ENCODE peak calls at places on chromosomes 1 and 21, in nine cellular contexts. One of them, this sample, is unnamed.

GRCh38 chr1:12486401-12487005 is 131.5 kb downstream of the DHRS3 start:
- DNase-seq in central memory CD4-positive, alpha-beta T cell: no peak
- DNase-seq in head of caudate nucleus: no peak
- DNase-seq in germinal center: no peak
- DNase-seq in EL: peak; percentile 42
- DNase-seq in HEK293T: no peak
- DNase-seq in Right ventricle myocardium inferior: peak; percentile 81
- DNase-seq in mammary epithelial cell: no peak
- DNase-seq in NCI-H1694: no peak
- DNase-seq in this sample: no peak

GRCh38 chr1:36083635-36084501 is at the start of gene TEKT2:
- DNase-seq in central memory CD4-positive, alpha-beta T cell: no peak
- DNase-seq in head of caudate nucleus: peak; percentile 72
- DNase-seq in germinal center: peak; percentile 34
- DNase-seq in EL: peak; percentile 29
- DNase-seq in HEK293T: peak; percentile 39
- DNase-seq in Right ventricle myocardium inferior: no peak
- DNase-seq in mammary epithelial cell: no peak
- DNase-seq in NCI-H1694: peak; percentile 34
- DNase-seq in this sample: no peak

GRCh38 chr1:41024953-41025352 is 3.4 kb upstream of the SLFNL1 start:
- DNase-seq in central memory CD4-positive, alpha-beta T cell: no peak
- DNase-seq in head of caudate nucleus: no peak
- DNase-seq in germinal center: no peak
- DNase-seq in EL: no peak
- DNase-seq in HEK293T: no peak
- DNase-seq in Right ventricle myocardium inferior: no peak
- DNase-seq in mammary epithelial cell: no peak
- DNase-seq in NCI-H1694: no peak
- DNase-seq in this sample: no peak

GRCh38 chr21:32424674-32425073 is 12.2 kb downstream of the EVA1C start:
- DNase-seq in central memory CD4-positive, alpha-beta T cell: no peak
- DNase-seq in head of caudate nucleus: no peak
- DNase-seq in germinal center: no peak
- DNase-seq in EL: peak; percentile 28
- DNase-seq in HEK293T: no peak
- DNase-seq in Right ventricle myocardium inferior: no peak
- DNase-seq in mammary epithelial cell: no peak
- DNase-seq in NCI-H1694: no peak
- DNase-seq in this sample: no peak

GRCh38 chr1:89847191-89847729 is 26.4 kb downstream of the LRRC8D start:
- DNase-seq in central memory CD4-positive, alpha-beta T cell: no peak
- DNase-seq in head of caudate nucleus: no peak
- DNase-seq in germinal center: no peak
- DNase-seq in EL: no peak
- DNase-seq in HEK293T: no peak
- DNase-seq in Right ventricle myocardium inferior: no peak
- DNase-seq in mammary epithelial cell: no peak
- DNase-seq in NCI-H1694: no peak
- DNase-seq in this sample: no peak

GRCh38 chr1:198529414-198529813 is 11.1 kb downstream of the ATP6V1G3 start:
- DNase-seq in central memory CD4-positive, alpha-beta T cell: no peak
- DNase-seq in head of caudate nucleus: no peak
- DNase-seq in germinal center: no peak
- DNase-seq in EL: peak; percentile 78
- DNase-seq in HEK293T: no peak
- DNase-seq in Right ventricle myocardium inferior: no peak
- DNase-seq in mammary epithelial cell: no peak
- DNase-seq in NCI-H1694: peak; percentile 18
- DNase-seq in this sample: no peak

GRCh38 chr1:106571109-106571508 is 485.4 kb upstream of the PRMT6 start:
- DNase-seq in central memory CD4-positive, alpha-beta T cell: no peak
- DNase-seq in head of caudate nucleus: no peak
- DNase-seq in germinal center: no peak
- DNase-seq in EL: no peak
- DNase-seq in HEK293T: no peak
- DNase-seq in Right ventricle myocardium inferior: no peak
- DNase-seq in mammary epithelial cell: no peak
- DNase-seq in NCI-H1694: no peak
- DNase-seq in this sample: no peak

GRCh38 chr1:24910751-24911650 is 19.1 kb downstream of the RUNX3 start:
- DNase-seq in central memory CD4-positive, alpha-beta T cell: peak; percentile 86
- DNase-seq in head of caudate nucleus: no peak
- DNase-seq in germinal center: no peak
- DNase-seq in EL: no peak
- DNase-seq in HEK293T: no peak
- DNase-seq in Right ventricle myocardium inferior: no peak
- DNase-seq in mammary epithelial cell: no peak
- DNase-seq in NCI-H1694: no peak
- DNase-seq in this sample: peak; percentile 71

GRCh38 chr1:227788279-227789041 is 27.0 kb upstream of the PRSS38 start:
- DNase-seq in central memory CD4-positive, alpha-beta T cell: peak; percentile 73
- DNase-seq in head of caudate nucleus: no peak
- DNase-seq in germinal center: no peak
- DNase-seq in EL: peak; percentile 67
- DNase-seq in HEK293T: peak; percentile 85
- DNase-seq in Right ventricle myocardium inferior: peak; percentile 90
- DNase-seq in mammary epithelial cell: peak; percentile 68
- DNase-seq in NCI-H1694: peak; percentile 61
- DNase-seq in this sample: no peak

GRCh38 chr1:21865943-21866628 is 54.0 kb downstream of the LDLRAD2 start:
- DNase-seq in central memory CD4-positive, alpha-beta T cell: no peak
- DNase-seq in head of caudate nucleus: no peak
- DNase-seq in germinal center: peak; percentile 35
- DNase-seq in EL: no peak
- DNase-seq in HEK293T: peak; percentile 42
- DNase-seq in Right ventricle myocardium inferior: no peak
- DNase-seq in mammary epithelial cell: no peak
- DNase-seq in NCI-H1694: no peak
- DNase-seq in this sample: no peak

GRCh38 chr1:37481289-37482003 is 7.1 kb downstream of the ZC3H12A start:
- DNase-seq in central memory CD4-positive, alpha-beta T cell: no peak
- DNase-seq in head of caudate nucleus: no peak
- DNase-seq in germinal center: no peak
- DNase-seq in EL: no peak
- DNase-seq in HEK293T: no peak
- DNase-seq in Right ventricle myocardium inferior: peak; percentile 56
- DNase-seq in mammary epithelial cell: no peak
- DNase-seq in NCI-H1694: no peak
- DNase-seq in this sample: no peak

GRCh38 chr1:19925342-19926070 is 2.1 kb upstream of the PLA2G2E start:
- DNase-seq in central memory CD4-positive, alpha-beta T cell: no peak
- DNase-seq in head of caudate nucleus: no peak
- DNase-seq in germinal center: no peak
- DNase-seq in EL: no peak
- DNase-seq in HEK293T: no peak
- DNase-seq in Right ventricle myocardium inferior: no peak
- DNase-seq in mammary epithelial cell: peak; percentile 99
- DNase-seq in NCI-H1694: no peak
- DNase-seq in this sample: no peak

GRCh38 chr1:119674110-119674509 is 26.0 kb upstream of the ZNF697 start:
- DNase-seq in central memory CD4-positive, alpha-beta T cell: no peak
- DNase-seq in head of caudate nucleus: no peak
- DNase-seq in germinal center: no peak
- DNase-seq in EL: peak; percentile 85
- DNase-seq in HEK293T: no peak
- DNase-seq in Right ventricle myocardium inferior: no peak
- DNase-seq in mammary epithelial cell: peak; percentile 94
- DNase-seq in NCI-H1694: no peak
- DNase-seq in this sample: no peak

GRCh38 chr1:216183427-216183826 is 239.8 kb downstream of the USH2A start:
- DNase-seq in central memory CD4-positive, alpha-beta T cell: no peak
- DNase-seq in head of caudate nucleus: no peak
- DNase-seq in germinal center: no peak
- DNase-seq in EL: peak; percentile 70
- DNase-seq in HEK293T: peak; percentile 27
- DNase-seq in Right ventricle myocardium inferior: no peak
- DNase-seq in mammary epithelial cell: no peak
- DNase-seq in NCI-H1694: peak; percentile 96
- DNase-seq in this sample: no peak

GRCh38 chr1:59005491-59006308 is 221.9 kb upstream of the JUN start:
- DNase-seq in central memory CD4-positive, alpha-beta T cell: no peak
- DNase-seq in head of caudate nucleus: no peak
- DNase-seq in germinal center: no peak
- DNase-seq in EL: no peak
- DNase-seq in HEK293T: no peak
- DNase-seq in Right ventricle myocardium inferior: no peak
- DNase-seq in mammary epithelial cell: no peak
- DNase-seq in NCI-H1694: no peak
- DNase-seq in this sample: no peak

GRCh38 chr1:42369471-42369870 is 11.1 kb upstream of the RIMKLA start:
- DNase-seq in central memory CD4-positive, alpha-beta T cell: no peak
- DNase-seq in head of caudate nucleus: no peak
- DNase-seq in germinal center: no peak
- DNase-seq in EL: no peak
- DNase-seq in HEK293T: no peak
- DNase-seq in Right ventricle myocardium inferior: no peak
- DNase-seq in mammary epithelial cell: no peak
- DNase-seq in NCI-H1694: no peak
- DNase-seq in this sample: no peak

GRCh38 chr21:32726742-32727477 is 903 bp downstream of the SYNJ1 start:
- DNase-seq in central memory CD4-positive, alpha-beta T cell: peak; percentile 13
- DNase-seq in head of caudate nucleus: peak; percentile 51
- DNase-seq in germinal center: peak; percentile 17
- DNase-seq in EL: peak; percentile 47
- DNase-seq in HEK293T: peak; percentile 58
- DNase-seq in Right ventricle myocardium inferior: no peak
- DNase-seq in mammary epithelial cell: peak; percentile 29
- DNase-seq in NCI-H1694: peak; percentile 21
- DNase-seq in this sample: no peak

GRCh38 chr1:208000504-208000903 is 89.6 kb upstream of the CD34 start:
- DNase-seq in central memory CD4-positive, alpha-beta T cell: no peak
- DNase-seq in head of caudate nucleus: no peak
- DNase-seq in germinal center: no peak
- DNase-seq in EL: no peak
- DNase-seq in HEK293T: no peak
- DNase-seq in Right ventricle myocardium inferior: no peak
- DNase-seq in mammary epithelial cell: no peak
- DNase-seq in NCI-H1694: no peak
- DNase-seq in this sample: no peak

GRCh38 chr1:43358121-43358745 is 548 bp upstream of the CDC20 start:
- DNase-seq in central memory CD4-positive, alpha-beta T cell: peak; percentile 14
- DNase-seq in head of caudate nucleus: no peak
- DNase-seq in germinal center: peak; percentile 23
- DNase-seq in EL: no peak
- DNase-seq in HEK293T: no peak
- DNase-seq in Right ventricle myocardium inferior: no peak
- DNase-seq in mammary epithelial cell: no peak
- DNase-seq in NCI-H1694: peak; percentile 32
- DNase-seq in this sample: no peak

GRCh38 chr21:46001821-46002681 is 20.5 kb downstream of the COL6A1 start:
- DNase-seq in central memory CD4-positive, alpha-beta T cell: no peak
- DNase-seq in head of caudate nucleus: no peak
- DNase-seq in germinal center: no peak
- DNase-seq in EL: no peak
- DNase-seq in HEK293T: no peak
- DNase-seq in Right ventricle myocardium inferior: no peak
- DNase-seq in mammary epithelial cell: no peak
- DNase-seq in NCI-H1694: no peak
- DNase-seq in this sample: no peak

GRCh38 chr1:116711061-116711582 is 43.1 kb upstream of the CD2 start:
- DNase-seq in central memory CD4-positive, alpha-beta T cell: no peak
- DNase-seq in head of caudate nucleus: peak; percentile 39
- DNase-seq in germinal center: no peak
- DNase-seq in EL: no peak
- DNase-seq in HEK293T: no peak
- DNase-seq in Right ventricle myocardium inferior: no peak
- DNase-seq in mammary epithelial cell: peak; percentile 46
- DNase-seq in NCI-H1694: peak; percentile 71
- DNase-seq in this sample: no peak

GRCh38 chr1:169892819-169893644 is 664 bp downstream of the SCYL3 start:
- DNase-seq in central memory CD4-positive, alpha-beta T cell: no peak
- DNase-seq in head of caudate nucleus: no peak
- DNase-seq in germinal center: no peak
- DNase-seq in EL: peak; percentile 32
- DNase-seq in HEK293T: peak; percentile 22
- DNase-seq in Right ventricle myocardium inferior: peak; percentile 77
- DNase-seq in mammary epithelial cell: no peak
- DNase-seq in NCI-H1694: no peak
- DNase-seq in this sample: no peak

GRCh38 chr1:53326598-53327182 is 1.2 kb downstream of the LRP8 start:
- DNase-seq in central memory CD4-positive, alpha-beta T cell: peak; percentile 12
- DNase-seq in head of caudate nucleus: no peak
- DNase-seq in germinal center: peak; percentile 67
- DNase-seq in EL: no peak
- DNase-seq in HEK293T: peak; percentile 54
- DNase-seq in Right ventricle myocardium inferior: peak; percentile 68
- DNase-seq in mammary epithelial cell: no peak
- DNase-seq in NCI-H1694: no peak
- DNase-seq in this sample: no peak

GRCh38 chr21:46459356-46460112 is 843 bp downstream of the DIP2A start:
- DNase-seq in central memory CD4-positive, alpha-beta T cell: no peak
- DNase-seq in head of caudate nucleus: no peak
- DNase-seq in germinal center: no peak
- DNase-seq in EL: peak; percentile 55
- DNase-seq in HEK293T: no peak
- DNase-seq in Right ventricle myocardium inferior: peak; percentile 68
- DNase-seq in mammary epithelial cell: peak; percentile 31
- DNase-seq in NCI-H1694: no peak
- DNase-seq in this sample: no peak

GRCh38 chr1:80448081-80448480 is 1352.7 kb upstream of the ADGRL2 start:
- DNase-seq in central memory CD4-positive, alpha-beta T cell: no peak
- DNase-seq in head of caudate nucleus: no peak
- DNase-seq in germinal center: no peak
- DNase-seq in EL: no peak
- DNase-seq in HEK293T: no peak
- DNase-seq in Right ventricle myocardium inferior: no peak
- DNase-seq in mammary epithelial cell: no peak
- DNase-seq in NCI-H1694: no peak
- DNase-seq in this sample: no peak

GRCh38 chr1:209911746-209912145 is 26.3 kb upstream of the SYT14 start:
- DNase-seq in central memory CD4-positive, alpha-beta T cell: no peak
- DNase-seq in head of caudate nucleus: no peak
- DNase-seq in germinal center: no peak
- DNase-seq in EL: no peak
- DNase-seq in HEK293T: no peak
- DNase-seq in Right ventricle myocardium inferior: no peak
- DNase-seq in mammary epithelial cell: peak; percentile 69
- DNase-seq in NCI-H1694: no peak
- DNase-seq in this sample: no peak

GRCh38 chr1:200530551-200531261 is 89.8 kb downstream of the KIF14 start:
- DNase-seq in central memory CD4-positive, alpha-beta T cell: peak; percentile 69
- DNase-seq in head of caudate nucleus: no peak
- DNase-seq in germinal center: no peak
- DNase-seq in EL: no peak
- DNase-seq in HEK293T: no peak
- DNase-seq in Right ventricle myocardium inferior: no peak
- DNase-seq in mammary epithelial cell: no peak
- DNase-seq in NCI-H1694: no peak
- DNase-seq in this sample: peak; percentile 8

GRCh38 chr1:17831619-17832018 is 76.5 kb downstream of the ACTL8 start:
- DNase-seq in central memory CD4-positive, alpha-beta T cell: no peak
- DNase-seq in head of caudate nucleus: no peak
- DNase-seq in germinal center: no peak
- DNase-seq in EL: peak; percentile 34
- DNase-seq in HEK293T: peak; percentile 46
- DNase-seq in Right ventricle myocardium inferior: no peak
- DNase-seq in mammary epithelial cell: peak; percentile 25
- DNase-seq in NCI-H1694: no peak
- DNase-seq in this sample: no peak

GRCh38 chr1:173554541-173555250 is 48.2 kb downstream of the SLC9C2 start:
- DNase-seq in central memory CD4-positive, alpha-beta T cell: no peak
- DNase-seq in head of caudate nucleus: no peak
- DNase-seq in germinal center: no peak
- DNase-seq in EL: peak; percentile 19
- DNase-seq in HEK293T: no peak
- DNase-seq in Right ventricle myocardium inferior: no peak
- DNase-seq in mammary epithelial cell: peak; percentile 59
- DNase-seq in NCI-H1694: no peak
- DNase-seq in this sample: no peak

GRCh38 chr1:169109561-169110134 is 3.2 kb downstream of the ATP1B1 start:
- DNase-seq in central memory CD4-positive, alpha-beta T cell: no peak
- DNase-seq in head of caudate nucleus: peak; percentile 84
- DNase-seq in germinal center: no peak
- DNase-seq in EL: peak; percentile 85
- DNase-seq in HEK293T: peak; percentile 50
- DNase-seq in Right ventricle myocardium inferior: no peak
- DNase-seq in mammary epithelial cell: peak; percentile 88
- DNase-seq in NCI-H1694: peak; percentile 6
- DNase-seq in this sample: no peak

GRCh38 chr1:97364086-97364485 is 556.7 kb downstream of the DPYD start:
- DNase-seq in central memory CD4-positive, alpha-beta T cell: no peak
- DNase-seq in head of caudate nucleus: no peak
- DNase-seq in germinal center: no peak
- DNase-seq in EL: peak; percentile 66
- DNase-seq in HEK293T: no peak
- DNase-seq in Right ventricle myocardium inferior: no peak
- DNase-seq in mammary epithelial cell: peak; percentile 35
- DNase-seq in NCI-H1694: no peak
- DNase-seq in this sample: no peak